ENCODE peak calls at places on chromosome 2, in seven cellular contexts. L, N, D, R, C, X and M are unnamed samples.

GRCh38 chr2:71156531-71156930 is 26.1 kb downstream of the MPHOSPH10 start:
- DNase-seq in L (no peak), C (no peak), R (no peak), X (no peak), N (peak), D (no peak), M (no peak)

GRCh38 chr2:9690252-9690651 is 59.5 kb upstream of the YWHAQ start:
- DNase-seq in L (no peak), C (no peak), D (peak), N (no peak), R (no peak), X (no peak), M (no peak)

GRCh38 chr2:97011977-97012569 is 25.7 kb upstream of the FAM178B start:
- DNase-seq in N (peak), R (peak), D (no peak), X (peak), C (no peak), L (no peak), M (no peak)

GRCh38 chr2:204544961-204545860 is at the start of gene PARD3B:
- DNase-seq in R (peak), L (no peak), N (peak), C (no peak), X (no peak), D (peak), M (peak)

GRCh38 chr2:54589340-54590215 is 133.5 kb downstream of the SPTBN1 start:
- DNase-seq in D (no peak), R (peak), X (peak), C (no peak), L (no peak), N (peak), M (peak)

GRCh38 chr2:170310876-170311502 is 133.0 kb downstream of the MYO3B start:
- DNase-seq in R (no peak), N (no peak), X (no peak), D (no peak), L (no peak), C (no peak), M (no peak)

GRCh38 chr2:5798083-5798482 is 105.9 kb downstream of the SOX11 start:
- DNase-seq in L (no peak), N (no peak), X (no peak), D (no peak), R (no peak), C (no peak), M (no peak)

GRCh38 chr2:137770161-137770560 is 194.1 kb upstream of the HNMT start:
- DNase-seq in D (no peak), N (no peak), X (no peak), R (no peak), L (no peak), C (no peak), M (no peak)

GRCh38 chr2:220482751-220483150 is 855.3 kb downstream of the SLC4A3 start:
- DNase-seq in D (no peak), R (no peak), L (no peak), C (no peak), N (no peak), X (no peak), M (no peak)

DNA sequence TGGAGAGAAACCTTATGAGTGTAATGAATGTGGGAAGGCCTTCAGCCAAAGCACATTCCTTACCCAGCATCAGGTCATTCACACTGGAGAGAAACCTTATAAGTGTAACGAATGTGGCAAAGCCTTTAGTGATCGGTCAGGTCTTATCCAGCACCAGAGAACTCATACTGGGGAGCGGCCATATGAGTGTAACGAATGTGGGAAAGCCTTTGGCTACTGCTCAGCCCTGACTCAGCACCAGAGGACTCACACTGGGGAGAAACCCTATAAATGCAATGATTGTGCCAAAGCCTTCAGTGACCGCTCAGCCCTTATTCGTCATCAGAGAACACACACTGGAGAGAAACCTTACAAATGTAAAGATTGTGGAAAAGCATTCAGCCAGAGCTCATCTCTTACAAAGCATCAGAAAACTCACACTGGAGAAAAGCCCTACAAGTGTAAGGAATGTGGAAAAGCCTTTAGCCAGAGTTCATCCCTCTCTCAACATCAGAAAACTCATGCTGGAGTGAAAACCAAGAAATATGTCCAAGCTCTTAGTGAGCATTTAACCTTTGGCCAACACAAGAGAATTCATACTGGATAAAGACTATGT is 7.8 kb downstream of the ZNF892 start:
- DNase-seq in C (no peak), R (no peak), D (no peak), N (no peak), X (no peak), L (no peak), M (no peak)
- H3K4me3 ChIP-seq in C (no peak), R (no peak), D (no peak), N (no peak), X (no peak), L (no peak), M (no peak)

GRCh38 chr2:7701807-7702206 is 784.6 kb downstream of the RNF144A start:
- DNase-seq in X (no peak), D (no peak), N (no peak), R (no peak), L (no peak), C (no peak), M (no peak)

GRCh38 chr2:7693246-7694065 is 776.2 kb downstream of the RNF144A start:
- DNase-seq in R (no peak), D (no peak), N (no peak), C (no peak), L (no peak), X (no peak), M (no peak)

GRCh38 chr2:7694066-7695000 is 777.1 kb downstream of the RNF144A start:
- DNase-seq in R (no peak), D (no peak), N (no peak), L (no peak), X (no peak), C (no peak), M (no peak)

GRCh38 chr2:7692657-7693161 is 775.5 kb downstream of the RNF144A start:
- DNase-seq in R (no peak), L (no peak), N (peak), X (no peak), D (peak), C (peak), M (no peak)

DNA sequence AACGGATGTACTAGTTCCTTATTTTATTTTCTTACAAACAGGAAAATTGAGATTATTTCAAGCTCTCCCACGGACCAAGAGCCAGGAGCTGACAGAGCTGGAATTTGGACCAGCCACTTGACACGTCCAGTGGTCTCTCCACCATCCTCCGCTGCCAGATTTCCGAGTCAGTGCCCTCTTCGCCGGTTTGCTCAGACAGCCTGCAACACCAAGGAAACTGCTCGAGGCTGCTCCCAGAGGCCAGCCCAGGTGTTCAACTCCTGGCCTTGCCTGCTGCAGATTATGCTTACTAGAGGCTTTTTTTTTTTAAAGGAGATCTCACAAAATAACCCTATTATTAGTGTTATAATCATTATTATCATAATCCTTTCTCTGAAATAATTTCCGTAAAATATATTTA is 779.8 kb downstream of the RNF144A start:
- DNase-seq in N (no peak), L (no peak), D (no peak), C (no peak), R (no peak), X (no peak), M (no peak)
- TF ChIP-seq CTCF in N (no peak), L (no peak), D (no peak), C (no peak), R (no peak), X (no peak), M (no peak)

GRCh38 chr2:83961512-83961911 is 497.6 kb downstream of the SUCLG1 start:
- DNase-seq in N (no peak), X (no peak), C (no peak), R (no peak), L (no peak), D (no peak), M (no peak)
- H3K4me3 ChIP-seq in N (no peak), X (no peak), C (no peak), R (no peak), L (no peak), D (no peak), M (no peak)

DNA sequence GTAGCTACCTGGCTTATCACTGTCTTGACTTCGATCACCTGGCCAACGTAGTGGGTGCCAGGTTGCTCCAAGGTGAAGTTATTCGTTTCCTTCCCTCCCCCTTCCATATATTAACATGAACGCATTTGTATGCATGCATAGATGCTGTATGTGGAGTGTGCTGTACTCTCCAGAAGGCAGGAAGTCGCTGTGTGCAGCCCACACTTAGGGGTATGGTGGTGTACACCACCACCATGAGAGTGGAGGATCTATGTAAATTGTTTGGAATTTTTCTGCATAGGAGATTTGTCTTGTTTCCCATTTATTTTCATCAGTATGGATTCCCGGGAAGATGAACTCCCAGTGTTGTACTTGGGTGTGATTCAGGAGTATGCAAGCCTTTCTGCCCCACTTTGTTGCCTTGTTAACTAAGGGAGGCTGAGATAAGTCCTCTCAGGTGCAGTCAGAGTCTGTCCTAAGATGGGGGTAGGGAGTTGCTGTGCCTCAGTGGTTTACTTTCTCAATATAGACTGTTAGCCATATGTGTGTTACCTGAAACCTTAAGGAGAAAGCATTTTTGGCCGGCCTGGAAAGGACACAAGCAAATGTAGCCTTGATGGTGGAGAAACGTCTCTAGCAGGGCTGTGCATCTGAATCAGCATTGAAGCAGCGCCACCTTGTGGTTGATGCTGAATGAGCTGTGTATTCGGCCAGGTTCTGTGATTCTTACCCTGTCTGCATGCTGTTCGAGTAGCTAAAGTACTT is 149.8 kb downstream of the TANC1 start:
- DNase-seq in L (no peak), C (peak), N (peak), R (peak), X (peak), D (peak), M (peak)
- TF ChIP-seq CTCF in L (peak), C (peak), N (peak), R (peak), X (peak), D (peak), M (peak)

GRCh38 chr2:69238449-69239031 is 148.5 kb downstream of the GFPT1 start:
- DNase-seq in X (no peak), R (no peak), N (no peak), C (no peak), D (no peak), L (no peak), M (no peak)

GRCh38 chr2:69241039-69241586 is 145.9 kb downstream of the GFPT1 start:
- DNase-seq in L (no peak), C (no peak), X (no peak), D (no peak), R (no peak), N (no peak), M (no peak)

GRCh38 chr2:69231760-69232277 is 155.2 kb downstream of the GFPT1 start:
- DNase-seq in X (no peak), R (no peak), C (no peak), N (no peak), D (no peak), L (no peak), M (no peak)

GRCh38 chr2:69237070-69237670 is 149.9 kb downstream of the GFPT1 start:
- DNase-seq in C (no peak), N (no peak), R (no peak), X (no peak), D (no peak), L (no peak), M (no peak)

GRCh38 chr2:69235863-69236262 is 151.2 kb downstream of the GFPT1 start:
- DNase-seq in N (no peak), R (no peak), C (no peak), L (no peak), D (no peak), X (no peak), M (no peak)
- H3K4me3 ChIP-seq in N (no peak), R (no peak), C (no peak), L (no peak), D (no peak), X (no peak), M (no peak)